ENCODE peak calls at places on chromosomes 5 and 9, in eight cellular contexts. B, T, F, I, Y, M, L and P are unnamed samples.

GRCh38 chr9:90871327-90871935 is 69.8 kb downstream of the SYK start:
- DNase-seq in F (no peak), T (peak), I (no peak), L (no peak), M (no peak), Y (no peak), B (no peak), P (no peak)

GRCh38 chr5:115770466-115770865 is 46.0 kb downstream of the CDO1 start:
- DNase-seq in B (no peak), L (no peak), I (no peak), M (no peak), F (no peak), Y (peak), T (no peak), P (no peak)

GRCh38 chr9:70574222-70574837 is 159.9 kb upstream of the KLF9 start:
- DNase-seq in T (no peak), Y (no peak), I (no peak), F (no peak), M (no peak), L (no peak), B (no peak), P (no peak)

GRCh38 chr5:172096184-172096941 is 89.9 kb upstream of the FBXW11 start:
- DNase-seq in Y (no peak), F (no peak), L (peak), T (no peak), B (no peak), I (no peak), M (no peak), P (no peak)

GRCh38 chr9:114202849-114203248 is 47.5 kb downstream of the COL27A1 start:
- DNase-seq in M (no peak), I (no peak), Y (no peak), B (no peak), F (no peak), T (no peak), L (no peak), P (no peak)

GRCh38 chr9:137878146-137878941 is 762 bp downstream of the CACNA1B start:
- DNase-seq in L (peak), F (no peak), B (peak), I (peak), T (peak), M (no peak), Y (peak), P (peak)

GRCh38 chr5:86570427-86571083 is 47.2 kb upstream of the COX7C start:
- DNase-seq in B (no peak), F (no peak), L (no peak), I (no peak), M (no peak), T (no peak), Y (no peak), P (no peak)

GRCh38 chr5:104186510-104186909 is 623.9 kb upstream of the NUDT12 start:
- DNase-seq in T (no peak), I (no peak), L (no peak), B (no peak), F (no peak), Y (no peak), M (no peak), P (no peak)

GRCh38 chr5:10607023-10607665 is 43.3 kb downstream of the ANKRD33B start:
- DNase-seq in B (peak), I (peak), T (no peak), Y (peak), L (no peak), M (no peak), F (no peak), P (no peak)

GRCh38 chr9:127520941-127521918 is 69.9 kb downstream of the LRSAM1 start:
- DNase-seq in T (no peak), L (peak), B (no peak), F (no peak), I (no peak), Y (no peak), M (peak), P (no peak)

GRCh38 chr5:161544350-161544765 is 2.2 kb downstream of the GABRB2 start:
- DNase-seq in Y (peak), M (peak), T (no peak), B (no peak), L (no peak), F (no peak), I (peak), P (no peak)

GRCh38 chr5:143213851-143214363 is 189.6 kb downstream of the NR3C1 start:
- DNase-seq in T (no peak), Y (no peak), F (no peak), I (peak), M (no peak), L (no peak), B (no peak), P (no peak)

GRCh38 chr5:68193481-68194036 is 22.0 kb upstream of the PIK3R1 start:
- DNase-seq in L (no peak), F (no peak), I (no peak), Y (no peak), T (no peak), B (no peak), M (no peak), P (no peak)

GRCh38 chr9:92795000-92795399 is 30.4 kb upstream of the BICD2 start:
- DNase-seq in L (no peak), Y (no peak), B (no peak), M (no peak), T (no peak), I (no peak), F (no peak), P (no peak)

GRCh38 chr5:134568761-134569725 is 43.6 kb downstream of the JADE2 start:
- DNase-seq in T (no peak), F (no peak), L (peak), I (no peak), B (no peak), M (no peak), Y (peak), P (no peak)

GRCh38 chr9:7185612-7186011 is 427.8 kb downstream of the KDM4C start:
- DNase-seq in Y (no peak), B (no peak), I (no peak), T (peak), F (no peak), L (no peak), M (peak), P (no peak)

GRCh38 chr5:111079846-111080245 is 8.3 kb downstream of the TSLP start:
- DNase-seq in T (no peak), F (no peak), B (no peak), L (no peak), Y (no peak), I (no peak), M (no peak), P (no peak)

GRCh38 chr5:134115806-134116175 is 1.3 kb downstream of the TCF7 start:
- DNase-seq in L (no peak), M (no peak), I (no peak), B (no peak), F (no peak), Y (no peak), T (no peak), P (no peak)

GRCh38 chr9:126303488-126303887 is 23.1 kb upstream of the MVB12B start:
- DNase-seq in M (no peak), L (no peak), B (no peak), T (no peak), I (no peak), Y (no peak), F (no peak), P (no peak)

GRCh38 chr9:136328011-136328621 is 777 bp downstream of the GPSM1 start:
- DNase-seq in L (no peak), B (no peak), Y (no peak), M (peak), F (no peak), T (no peak), I (no peak), P (no peak)

GRCh38 chr5:52657231-52657645 is 130.5 kb upstream of the ITGA1 start:
- DNase-seq in T (no peak), B (no peak), I (peak), L (no peak), F (no peak), M (peak), Y (no peak), P (peak)

GRCh38 chr9:35097573-35097972 is 1.2 kb upstream of the PIGO start:
- DNase-seq in B (no peak), I (no peak), Y (no peak), F (no peak), T (no peak), M (no peak), L (no peak), P (no peak)